ENCODE peak calls at places on chromosomes 1 and 21, in nine cellular contexts. One of them, this sample, is unnamed.

GRCh38 chr1:19062258-19063029 is 106.0 kb upstream of the IFFO2 start:
- DNase-seq in HTR-8/SVneo: no peak
- DNase-seq in stimulated activated CD4-positive, alpha-beta T cell treated with anti-CD3 and anti-CD28 coated beads, Interleukin-4, amount 100 ng/mL, for 1 hour: no peak
- DNase-seq in fibroblast of the conjunctiva: no peak
- DNase-seq in naive thymus-derived CD4-positive, alpha-beta T cell: no peak
- DNase-seq in Calu3: no peak
- DNase-seq in astrocyte of the spinal cord: no peak
- DNase-seq in left cardiac atrium: no peak
- DNase-seq in COR-L47: no peak
- DNase-seq in this sample: no peak

GRCh38 chr1:192939440-192939839 is 119.7 kb downstream of the UCHL5 start:
- DNase-seq in COR-L47: no peak
- DNase-seq in stimulated activated CD4-positive, alpha-beta T cell treated with anti-CD3 and anti-CD28 coated beads, Interleukin-4, amount 100 ng/mL, for 1 hour: no peak
- DNase-seq in naive thymus-derived CD4-positive, alpha-beta T cell: no peak
- DNase-seq in Calu3: no peak
- DNase-seq in left cardiac atrium: no peak
- DNase-seq in HTR-8/SVneo: no peak
- DNase-seq in astrocyte of the spinal cord: no peak
- DNase-seq in fibroblast of the conjunctiva: no peak
- DNase-seq in this sample: no peak

GRCh38 chr1:223707270-223708000 is 4.9 kb upstream of the CAPN2 start:
- DNase-seq in naive thymus-derived CD4-positive, alpha-beta T cell: no peak
- DNase-seq in fibroblast of the conjunctiva: peak
- DNase-seq in HTR-8/SVneo: peak
- DNase-seq in astrocyte of the spinal cord: peak
- DNase-seq in Calu3: peak
- DNase-seq in COR-L47: no peak
- DNase-seq in stimulated activated CD4-positive, alpha-beta T cell treated with anti-CD3 and anti-CD28 coated beads, Interleukin-4, amount 100 ng/mL, for 1 hour: no peak
- DNase-seq in left cardiac atrium: peak
- DNase-seq in this sample: no peak

GRCh38 chr1:163056832-163057231 is 12.3 kb upstream of the RGS4 start:
- DNase-seq in naive thymus-derived CD4-positive, alpha-beta T cell: no peak
- DNase-seq in fibroblast of the conjunctiva: no peak
- DNase-seq in Calu3: no peak
- DNase-seq in left cardiac atrium: no peak
- DNase-seq in HTR-8/SVneo: no peak
- DNase-seq in stimulated activated CD4-positive, alpha-beta T cell treated with anti-CD3 and anti-CD28 coated beads, Interleukin-4, amount 100 ng/mL, for 1 hour: no peak
- DNase-seq in COR-L47: no peak
- DNase-seq in astrocyte of the spinal cord: peak
- DNase-seq in this sample: no peak

GRCh38 chr1:172895761-172896160 is 155.0 kb downstream of the TNFSF18 start:
- DNase-seq in Calu3: no peak
- DNase-seq in naive thymus-derived CD4-positive, alpha-beta T cell: no peak
- DNase-seq in astrocyte of the spinal cord: no peak
- DNase-seq in left cardiac atrium: no peak
- DNase-seq in fibroblast of the conjunctiva: no peak
- DNase-seq in stimulated activated CD4-positive, alpha-beta T cell treated with anti-CD3 and anti-CD28 coated beads, Interleukin-4, amount 100 ng/mL, for 1 hour: no peak
- DNase-seq in COR-L47: no peak
- DNase-seq in HTR-8/SVneo: no peak
- DNase-seq in this sample: no peak

GRCh38 chr1:228860911-228861829 is 125.9 kb downstream of the RHOU start:
- DNase-seq in stimulated activated CD4-positive, alpha-beta T cell treated with anti-CD3 and anti-CD28 coated beads, Interleukin-4, amount 100 ng/mL, for 1 hour: no peak
- DNase-seq in naive thymus-derived CD4-positive, alpha-beta T cell: no peak
- DNase-seq in HTR-8/SVneo: peak
- DNase-seq in astrocyte of the spinal cord: peak
- DNase-seq in Calu3: peak
- DNase-seq in fibroblast of the conjunctiva: peak
- DNase-seq in left cardiac atrium: no peak
- DNase-seq in COR-L47: no peak
- DNase-seq in this sample: no peak

GRCh38 chr1:112817555-112818373 is 102.6 kb upstream of the PPM1J start:
- DNase-seq in stimulated activated CD4-positive, alpha-beta T cell treated with anti-CD3 and anti-CD28 coated beads, Interleukin-4, amount 100 ng/mL, for 1 hour: no peak
- DNase-seq in astrocyte of the spinal cord: no peak
- DNase-seq in naive thymus-derived CD4-positive, alpha-beta T cell: no peak
- DNase-seq in COR-L47: no peak
- DNase-seq in fibroblast of the conjunctiva: no peak
- DNase-seq in Calu3: no peak
- DNase-seq in HTR-8/SVneo: no peak
- DNase-seq in left cardiac atrium: no peak
- DNase-seq in this sample: no peak

GRCh38 chr1:220368352-220369265 is 96.4 kb upstream of the RAB3GAP2 start:
- DNase-seq in naive thymus-derived CD4-positive, alpha-beta T cell: no peak
- DNase-seq in left cardiac atrium: no peak
- DNase-seq in HTR-8/SVneo: no peak
- DNase-seq in COR-L47: no peak
- DNase-seq in Calu3: peak
- DNase-seq in fibroblast of the conjunctiva: no peak
- DNase-seq in astrocyte of the spinal cord: no peak
- DNase-seq in stimulated activated CD4-positive, alpha-beta T cell treated with anti-CD3 and anti-CD28 coated beads, Interleukin-4, amount 100 ng/mL, for 1 hour: no peak
- DNase-seq in this sample: no peak

GRCh38 chr1:21258331-21259134 is 31.7 kb downstream of the ECE1 start:
- DNase-seq in Calu3: no peak
- DNase-seq in COR-L47: no peak
- DNase-seq in fibroblast of the conjunctiva: no peak
- DNase-seq in left cardiac atrium: no peak
- DNase-seq in stimulated activated CD4-positive, alpha-beta T cell treated with anti-CD3 and anti-CD28 coated beads, Interleukin-4, amount 100 ng/mL, for 1 hour: no peak
- DNase-seq in HTR-8/SVneo: no peak
- DNase-seq in naive thymus-derived CD4-positive, alpha-beta T cell: no peak
- DNase-seq in astrocyte of the spinal cord: no peak
- DNase-seq in this sample: no peak

GRCh38 chr1:110686188-110686587 is 11.4 kb upstream of the KCNA3 start:
- DNase-seq in stimulated activated CD4-positive, alpha-beta T cell treated with anti-CD3 and anti-CD28 coated beads, Interleukin-4, amount 100 ng/mL, for 1 hour: peak
- DNase-seq in astrocyte of the spinal cord: no peak
- DNase-seq in COR-L47: no peak
- DNase-seq in Calu3: no peak
- DNase-seq in fibroblast of the conjunctiva: no peak
- DNase-seq in HTR-8/SVneo: no peak
- DNase-seq in naive thymus-derived CD4-positive, alpha-beta T cell: peak
- DNase-seq in left cardiac atrium: no peak
- DNase-seq in this sample: peak

GRCh38 chr1:200558866-200559459 is 61.6 kb downstream of the KIF14 start:
- DNase-seq in left cardiac atrium: no peak
- DNase-seq in COR-L47: no peak
- DNase-seq in astrocyte of the spinal cord: peak
- DNase-seq in HTR-8/SVneo: peak
- DNase-seq in stimulated activated CD4-positive, alpha-beta T cell treated with anti-CD3 and anti-CD28 coated beads, Interleukin-4, amount 100 ng/mL, for 1 hour: no peak
- DNase-seq in naive thymus-derived CD4-positive, alpha-beta T cell: peak
- DNase-seq in Calu3: peak
- DNase-seq in fibroblast of the conjunctiva: peak
- DNase-seq in this sample: peak

GRCh38 chr1:183195146-183195571 is 9.1 kb downstream of the LAMC2 start:
- DNase-seq in Calu3: peak
- DNase-seq in naive thymus-derived CD4-positive, alpha-beta T cell: no peak
- DNase-seq in HTR-8/SVneo: peak
- DNase-seq in fibroblast of the conjunctiva: no peak
- DNase-seq in astrocyte of the spinal cord: no peak
- DNase-seq in left cardiac atrium: no peak
- DNase-seq in stimulated activated CD4-positive, alpha-beta T cell treated with anti-CD3 and anti-CD28 coated beads, Interleukin-4, amount 100 ng/mL, for 1 hour: no peak
- DNase-seq in COR-L47: no peak
- DNase-seq in this sample: peak

GRCh38 chr1:221766210-221766609 is 24.3 kb upstream of the DUSP10 start:
- DNase-seq in stimulated activated CD4-positive, alpha-beta T cell treated with anti-CD3 and anti-CD28 coated beads, Interleukin-4, amount 100 ng/mL, for 1 hour: no peak
- DNase-seq in HTR-8/SVneo: no peak
- DNase-seq in astrocyte of the spinal cord: peak
- DNase-seq in COR-L47: no peak
- DNase-seq in Calu3: no peak
- DNase-seq in left cardiac atrium: no peak
- DNase-seq in naive thymus-derived CD4-positive, alpha-beta T cell: no peak
- DNase-seq in fibroblast of the conjunctiva: peak
- DNase-seq in this sample: no peak

GRCh38 chr21:34029724-34030528 is 43.5 kb upstream of the MRPS6 start:
- DNase-seq in left cardiac atrium: peak
- DNase-seq in stimulated activated CD4-positive, alpha-beta T cell treated with anti-CD3 and anti-CD28 coated beads, Interleukin-4, amount 100 ng/mL, for 1 hour: peak
- DNase-seq in Calu3: peak
- DNase-seq in HTR-8/SVneo: peak
- DNase-seq in COR-L47: no peak
- DNase-seq in fibroblast of the conjunctiva: peak
- DNase-seq in naive thymus-derived CD4-positive, alpha-beta T cell: peak
- DNase-seq in astrocyte of the spinal cord: peak
- DNase-seq in this sample: peak

GRCh38 chr1:218895064-218895587 is 278.6 kb upstream of the LYPLAL1 start:
- DNase-seq in Calu3: no peak
- DNase-seq in astrocyte of the spinal cord: no peak
- DNase-seq in left cardiac atrium: no peak
- DNase-seq in fibroblast of the conjunctiva: no peak
- DNase-seq in naive thymus-derived CD4-positive, alpha-beta T cell: no peak
- DNase-seq in COR-L47: no peak
- DNase-seq in stimulated activated CD4-positive, alpha-beta T cell treated with anti-CD3 and anti-CD28 coated beads, Interleukin-4, amount 100 ng/mL, for 1 hour: no peak
- DNase-seq in HTR-8/SVneo: no peak
- DNase-seq in this sample: no peak

GRCh38 chr1:209454340-209455014 is 129.0 kb upstream of the CAMK1G start:
- DNase-seq in fibroblast of the conjunctiva: no peak
- DNase-seq in stimulated activated CD4-positive, alpha-beta T cell treated with anti-CD3 and anti-CD28 coated beads, Interleukin-4, amount 100 ng/mL, for 1 hour: no peak
- DNase-seq in naive thymus-derived CD4-positive, alpha-beta T cell: no peak
- DNase-seq in left cardiac atrium: no peak
- DNase-seq in HTR-8/SVneo: no peak
- DNase-seq in Calu3: no peak
- DNase-seq in COR-L47: no peak
- DNase-seq in astrocyte of the spinal cord: no peak
- DNase-seq in this sample: no peak

GRCh38 chr21:34754690-34755647 is 86.2 kb downstream of the CLIC6 start:
- DNase-seq in stimulated activated CD4-positive, alpha-beta T cell treated with anti-CD3 and anti-CD28 coated beads, Interleukin-4, amount 100 ng/mL, for 1 hour: no peak
- DNase-seq in astrocyte of the spinal cord: no peak
- DNase-seq in COR-L47: no peak
- DNase-seq in HTR-8/SVneo: no peak
- DNase-seq in Calu3: no peak
- DNase-seq in left cardiac atrium: no peak
- DNase-seq in fibroblast of the conjunctiva: no peak
- DNase-seq in naive thymus-derived CD4-positive, alpha-beta T cell: no peak
- DNase-seq in this sample: no peak

GRCh38 chr1:48031676-48032075 is 34.5 kb upstream of the TRABD2B start:
- DNase-seq in Calu3: no peak
- DNase-seq in COR-L47: no peak
- DNase-seq in left cardiac atrium: no peak
- DNase-seq in astrocyte of the spinal cord: no peak
- DNase-seq in naive thymus-derived CD4-positive, alpha-beta T cell: no peak
- DNase-seq in stimulated activated CD4-positive, alpha-beta T cell treated with anti-CD3 and anti-CD28 coated beads, Interleukin-4, amount 100 ng/mL, for 1 hour: no peak
- DNase-seq in fibroblast of the conjunctiva: no peak
- DNase-seq in HTR-8/SVneo: no peak
- DNase-seq in this sample: no peak

GRCh38 chr1:213244664-213245091 is 193.6 kb downstream of the RPS6KC1 start:
- DNase-seq in stimulated activated CD4-positive, alpha-beta T cell treated with anti-CD3 and anti-CD28 coated beads, Interleukin-4, amount 100 ng/mL, for 1 hour: no peak
- DNase-seq in HTR-8/SVneo: peak
- DNase-seq in COR-L47: peak
- DNase-seq in fibroblast of the conjunctiva: peak
- DNase-seq in Calu3: peak
- DNase-seq in naive thymus-derived CD4-positive, alpha-beta T cell: peak
- DNase-seq in astrocyte of the spinal cord: peak
- DNase-seq in left cardiac atrium: no peak
- DNase-seq in this sample: no peak

GRCh38 chr1:215677112-215677511 is 110.0 kb downstream of the KCTD3 start:
- DNase-seq in fibroblast of the conjunctiva: no peak
- DNase-seq in Calu3: no peak
- DNase-seq in astrocyte of the spinal cord: no peak
- DNase-seq in HTR-8/SVneo: no peak
- DNase-seq in left cardiac atrium: no peak
- DNase-seq in COR-L47: no peak
- DNase-seq in stimulated activated CD4-positive, alpha-beta T cell treated with anti-CD3 and anti-CD28 coated beads, Interleukin-4, amount 100 ng/mL, for 1 hour: no peak
- DNase-seq in naive thymus-derived CD4-positive, alpha-beta T cell: no peak
- DNase-seq in this sample: no peak

GRCh38 chr1:50105430-50105829 is 3.3 kb upstream of the ELAVL4 start:
- DNase-seq in fibroblast of the conjunctiva: no peak
- DNase-seq in left cardiac atrium: no peak
- DNase-seq in HTR-8/SVneo: no peak
- DNase-seq in stimulated activated CD4-positive, alpha-beta T cell treated with anti-CD3 and anti-CD28 coated beads, Interleukin-4, amount 100 ng/mL, for 1 hour: no peak
- DNase-seq in astrocyte of the spinal cord: no peak
- DNase-seq in naive thymus-derived CD4-positive, alpha-beta T cell: no peak
- DNase-seq in Calu3: no peak
- DNase-seq in COR-L47: peak
- DNase-seq in this sample: no peak

GRCh38 chr1:22332795-22333499 is 118.7 kb upstream of the ZBTB40 start:
- DNase-seq in Calu3: peak
- DNase-seq in naive thymus-derived CD4-positive, alpha-beta T cell: no peak
- DNase-seq in left cardiac atrium: no peak
- DNase-seq in fibroblast of the conjunctiva: no peak
- DNase-seq in astrocyte of the spinal cord: no peak
- DNase-seq in stimulated activated CD4-positive, alpha-beta T cell treated with anti-CD3 and anti-CD28 coated beads, Interleukin-4, amount 100 ng/mL, for 1 hour: no peak
- DNase-seq in COR-L47: no peak
- DNase-seq in HTR-8/SVneo: no peak
- DNase-seq in this sample: no peak

GRCh38 chr1:244077473-244078220 is 26.6 kb downstream of the ZBTB18 start:
- DNase-seq in left cardiac atrium: no peak
- DNase-seq in astrocyte of the spinal cord: no peak
- DNase-seq in fibroblast of the conjunctiva: no peak
- DNase-seq in stimulated activated CD4-positive, alpha-beta T cell treated with anti-CD3 and anti-CD28 coated beads, Interleukin-4, amount 100 ng/mL, for 1 hour: no peak
- DNase-seq in Calu3: no peak
- DNase-seq in HTR-8/SVneo: no peak
- DNase-seq in COR-L47: no peak
- DNase-seq in naive thymus-derived CD4-positive, alpha-beta T cell: peak
- DNase-seq in this sample: peak

GRCh38 chr1:224213438-224214119 is 30.5 kb downstream of the DEGS1 start:
- DNase-seq in HTR-8/SVneo: no peak
- DNase-seq in fibroblast of the conjunctiva: no peak
- DNase-seq in COR-L47: no peak
- DNase-seq in left cardiac atrium: no peak
- DNase-seq in naive thymus-derived CD4-positive, alpha-beta T cell: no peak
- DNase-seq in astrocyte of the spinal cord: no peak
- DNase-seq in Calu3: no peak
- DNase-seq in stimulated activated CD4-positive, alpha-beta T cell treated with anti-CD3 and anti-CD28 coated beads, Interleukin-4, amount 100 ng/mL, for 1 hour: no peak
- DNase-seq in this sample: no peak

GRCh38 chr1:91273875-91274274 is 130.8 kb downstream of the HFM1 start:
- DNase-seq in Calu3: no peak
- DNase-seq in COR-L47: no peak
- DNase-seq in naive thymus-derived CD4-positive, alpha-beta T cell: no peak
- DNase-seq in fibroblast of the conjunctiva: no peak
- DNase-seq in stimulated activated CD4-positive, alpha-beta T cell treated with anti-CD3 and anti-CD28 coated beads, Interleukin-4, amount 100 ng/mL, for 1 hour: no peak
- DNase-seq in left cardiac atrium: no peak
- DNase-seq in astrocyte of the spinal cord: peak
- DNase-seq in HTR-8/SVneo: no peak
- DNase-seq in this sample: no peak

GRCh38 chr1:31714442-31715096 is 10.8 kb upstream of the COL16A1 start:
- DNase-seq in HTR-8/SVneo: no peak
- DNase-seq in COR-L47: no peak
- DNase-seq in naive thymus-derived CD4-positive, alpha-beta T cell: peak
- DNase-seq in astrocyte of the spinal cord: peak
- DNase-seq in stimulated activated CD4-positive, alpha-beta T cell treated with anti-CD3 and anti-CD28 coated beads, Interleukin-4, amount 100 ng/mL, for 1 hour: peak
- DNase-seq in left cardiac atrium: peak
- DNase-seq in Calu3: no peak
- DNase-seq in fibroblast of the conjunctiva: peak
- DNase-seq in this sample: peak

GRCh38 chr1:167669209-167670139 is 39.4 kb downstream of the RCSD1 start:
- DNase-seq in astrocyte of the spinal cord: no peak
- DNase-seq in COR-L47: no peak
- DNase-seq in HTR-8/SVneo: no peak
- DNase-seq in fibroblast of the conjunctiva: no peak
- DNase-seq in naive thymus-derived CD4-positive, alpha-beta T cell: no peak
- DNase-seq in left cardiac atrium: no peak
- DNase-seq in stimulated activated CD4-positive, alpha-beta T cell treated with anti-CD3 and anti-CD28 coated beads, Interleukin-4, amount 100 ng/mL, for 1 hour: no peak
- DNase-seq in Calu3: no peak
- DNase-seq in this sample: no peak

GRCh38 chr1:201984446-201984845 is 2.0 kb downstream of the RNPEP start:
- DNase-seq in left cardiac atrium: no peak
- DNase-seq in fibroblast of the conjunctiva: no peak
- DNase-seq in HTR-8/SVneo: no peak
- DNase-seq in naive thymus-derived CD4-positive, alpha-beta T cell: no peak
- DNase-seq in Calu3: no peak
- DNase-seq in stimulated activated CD4-positive, alpha-beta T cell treated with anti-CD3 and anti-CD28 coated beads, Interleukin-4, amount 100 ng/mL, for 1 hour: no peak
- DNase-seq in astrocyte of the spinal cord: no peak
- DNase-seq in COR-L47: no peak
- DNase-seq in this sample: no peak

GRCh38 chr1:903305-903704 is 20.4 kb upstream of the SAMD11 start:
- DNase-seq in HTR-8/SVneo: no peak
- DNase-seq in left cardiac atrium: no peak
- DNase-seq in stimulated activated CD4-positive, alpha-beta T cell treated with anti-CD3 and anti-CD28 coated beads, Interleukin-4, amount 100 ng/mL, for 1 hour: no peak
- DNase-seq in naive thymus-derived CD4-positive, alpha-beta T cell: no peak
- DNase-seq in Calu3: no peak
- DNase-seq in fibroblast of the conjunctiva: no peak
- DNase-seq in COR-L47: no peak
- DNase-seq in astrocyte of the spinal cord: no peak
- DNase-seq in this sample: no peak

GRCh38 chr1:176241385-176242015 is 34.4 kb upstream of the COP1 start:
- DNase-seq in COR-L47: no peak
- DNase-seq in stimulated activated CD4-positive, alpha-beta T cell treated with anti-CD3 and anti-CD28 coated beads, Interleukin-4, amount 100 ng/mL, for 1 hour: no peak
- DNase-seq in naive thymus-derived CD4-positive, alpha-beta T cell: no peak
- DNase-seq in left cardiac atrium: no peak
- DNase-seq in fibroblast of the conjunctiva: peak
- DNase-seq in astrocyte of the spinal cord: peak
- DNase-seq in HTR-8/SVneo: no peak
- DNase-seq in Calu3: no peak
- DNase-seq in this sample: no peak

GRCh38 chr1:228211091-228211870 is 3.4 kb downstream of the OBSCN start:
- DNase-seq in HTR-8/SVneo: no peak
- DNase-seq in naive thymus-derived CD4-positive, alpha-beta T cell: peak
- DNase-seq in Calu3: no peak
- DNase-seq in astrocyte of the spinal cord: no peak
- DNase-seq in left cardiac atrium: no peak
- DNase-seq in COR-L47: no peak
- DNase-seq in fibroblast of the conjunctiva: no peak
- DNase-seq in stimulated activated CD4-positive, alpha-beta T cell treated with anti-CD3 and anti-CD28 coated beads, Interleukin-4, amount 100 ng/mL, for 1 hour: no peak
- DNase-seq in this sample: no peak

This sample was measured in GM06990.